ENCODE peak calls at places on chromosomes 6 and 20, in seven cellular contexts. One of them, this sample, is unnamed.

GRCh38 chr20:42587427-42587826 is 602.3 kb downstream of the PTPRT start:
- DNase-seq in kidney epithelial cell: no peak
- DNase-seq in NCI-H2029 treated with DMSO at 0.1 percent for 48 hours: no peak
- DNase-seq in NAMALWA: no peak
- DNase-seq in D341Med: no peak
- DNase-seq in epithelial cell of esophagus: no peak
- DNase-seq in right cardiac atrium: no peak
- DNase-seq in this sample: no peak

GRCh38 chr6:68533339-68533795 is 101.7 kb upstream of the ADGRB3 start:
- DNase-seq in kidney epithelial cell: no peak
- DNase-seq in NCI-H2029 treated with DMSO at 0.1 percent for 48 hours: no peak
- DNase-seq in NAMALWA: no peak
- DNase-seq in D341Med: no peak
- DNase-seq in epithelial cell of esophagus: no peak
- DNase-seq in right cardiac atrium: peak
- DNase-seq in this sample: no peak

GRCh38 chr6:114108119-114109002 is 137.4 kb upstream of the HDAC2 start:
- DNase-seq in kidney epithelial cell: peak
- DNase-seq in NCI-H2029 treated with DMSO at 0.1 percent for 48 hours: peak
- DNase-seq in NAMALWA: peak
- DNase-seq in D341Med: peak
- DNase-seq in epithelial cell of esophagus: peak
- DNase-seq in right cardiac atrium: peak
- DNase-seq in this sample: peak

GRCh38 chr6:132669690-132670291 is 10.8 kb upstream of the TAAR1 start:
- DNase-seq in kidney epithelial cell: peak
- DNase-seq in NCI-H2029 treated with DMSO at 0.1 percent for 48 hours: peak
- DNase-seq in NAMALWA: peak
- DNase-seq in D341Med: peak
- DNase-seq in epithelial cell of esophagus: peak
- DNase-seq in right cardiac atrium: no peak
- DNase-seq in this sample: no peak

GRCh38 chr6:49744259-49744658 is at the start of gene CRISP3:
- DNase-seq in kidney epithelial cell: no peak
- DNase-seq in NCI-H2029 treated with DMSO at 0.1 percent for 48 hours: peak
- DNase-seq in NAMALWA: no peak
- DNase-seq in D341Med: no peak
- DNase-seq in epithelial cell of esophagus: peak
- DNase-seq in right cardiac atrium: no peak
- DNase-seq in this sample: no peak

GRCh38 chr20:57951549-57951948 is 241.7 kb upstream of the PMEPA1 start:
- DNase-seq in kidney epithelial cell: no peak
- DNase-seq in NCI-H2029 treated with DMSO at 0.1 percent for 48 hours: no peak
- DNase-seq in NAMALWA: no peak
- DNase-seq in D341Med: no peak
- DNase-seq in epithelial cell of esophagus: no peak
- DNase-seq in right cardiac atrium: no peak
- DNase-seq in this sample: no peak

GRCh38 chr6:138689849-138690248 is 83.7 kb upstream of the CCDC28A start:
- DNase-seq in kidney epithelial cell: no peak
- DNase-seq in NCI-H2029 treated with DMSO at 0.1 percent for 48 hours: no peak
- DNase-seq in NAMALWA: no peak
- DNase-seq in D341Med: no peak
- DNase-seq in epithelial cell of esophagus: peak
- DNase-seq in right cardiac atrium: no peak
- DNase-seq in this sample: no peak

GRCh38 chr6:54291146-54291545 is 17.1 kb upstream of the TINAG start:
- DNase-seq in kidney epithelial cell: peak
- DNase-seq in NCI-H2029 treated with DMSO at 0.1 percent for 48 hours: no peak
- DNase-seq in NAMALWA: peak
- DNase-seq in D341Med: no peak
- DNase-seq in epithelial cell of esophagus: peak
- DNase-seq in right cardiac atrium: no peak
- DNase-seq in this sample: no peak

GRCh38 chr6:92710048-92710447 is 709.3 kb downstream of the EPHA7 start:
- DNase-seq in kidney epithelial cell: no peak
- DNase-seq in NCI-H2029 treated with DMSO at 0.1 percent for 48 hours: no peak
- DNase-seq in NAMALWA: peak
- DNase-seq in D341Med: no peak
- DNase-seq in epithelial cell of esophagus: no peak
- DNase-seq in right cardiac atrium: no peak
- DNase-seq in this sample: no peak

This sample was measured in anterior cingulate cortex.